ENCODE peak calls at places on chromosomes 5 and 9, in ten cellular contexts. C, K, A, R, F, S, P, V, H and W are unnamed samples.

GRCh38 chr9:111599092-111599947 is at the start of gene PTGR1:
- DNase-seq in F (peak; percentile 72), S (no peak), R (peak; percentile 85), K (peak; percentile 81), A (peak; percentile 93), P (peak; percentile 84), H (peak; percentile 82), V (peak; percentile 35), C (peak; percentile 89), W (peak; percentile 77)

GRCh38 chr9:120985759-120986353 is 59.3 kb upstream of the TRAF1 start:
- DNase-seq in V (peak; percentile 56), A (peak; percentile 70), C (peak; percentile 75), F (peak; percentile 75), K (peak; percentile 50), S (no peak), R (peak; percentile 56), H (peak; percentile 59), P (no peak), W (peak; percentile 39)

GRCh38 chr5:143629871-143630658 is 181.9 kb upstream of the HMHB1 start:
- DNase-seq in K (no peak), R (peak; percentile 74), A (peak; percentile 75), V (peak; percentile 80), C (no peak), F (peak; percentile 65), S (no peak), P (no peak), H (no peak), W (no peak)

GRCh38 chr5:95727764-95728191 is 3.4 kb upstream of the RHOBTB3 start:
- DNase-seq in V (peak; percentile 18), S (no peak), H (peak; percentile 31), A (peak; percentile 83), K (no peak), P (no peak), F (peak; percentile 55), R (peak; percentile 82), C (no peak), W (no peak)

GRCh38 chr5:67693956-67694564 is 497.5 kb upstream of the CD180 start:
- DNase-seq in P (no peak), K (no peak), A (peak; percentile 44), S (no peak), H (no peak), R (peak; percentile 31), V (no peak), F (no peak), C (no peak), W (no peak)

GRCh38 chr5:79077680-79078365 is 8.3 kb downstream of the BHMT2 start:
- DNase-seq in P (no peak), A (peak; percentile 40), V (no peak), C (no peak), R (peak; percentile 31), K (no peak), S (no peak), H (no peak), F (no peak), W (no peak)

GRCh38 chr5:132009706-132010405 is 1.6 kb downstream of the ACSL6 start:
- DNase-seq in F (no peak), K (no peak), A (no peak), R (no peak), S (no peak), P (peak; percentile 19), H (no peak), V (no peak), C (peak; percentile 45), W (no peak)

GRCh38 chr5:25441810-25442209 is 797.0 kb upstream of the CDH10 start:
- DNase-seq in S (no peak), V (no peak), K (no peak), F (no peak), R (no peak), C (peak; percentile 20), P (no peak), H (no peak), A (no peak), W (no peak)

GRCh38 chr5:13516195-13516594 is 428.3 kb downstream of the DNAH5 start:
- DNase-seq in K (no peak), A (no peak), V (no peak), P (no peak), S (no peak), R (no peak), C (no peak), F (peak; percentile 85), H (no peak), W (no peak)

GRCh38 chr5:111922344-111922743 is 165.3 kb upstream of the NREP start:
- DNase-seq in R (no peak), S (no peak), A (no peak), H (no peak), F (no peak), V (no peak), P (no peak), C (no peak), K (no peak), W (no peak)

GRCh38 chr5:57113486-57113885 is 60.4 kb upstream of the GPBP1 start:
- DNase-seq in S (no peak), K (no peak), A (no peak), H (no peak), F (no peak), V (no peak), P (no peak), R (no peak), C (no peak), W (no peak)

GRCh38 chr5:67639311-67639710 is 442.7 kb upstream of the CD180 start:
- DNase-seq in P (no peak), V (no peak), A (no peak), K (no peak), H (no peak), S (no peak), R (no peak), F (no peak), C (no peak), W (no peak)

GRCh38 chr9:78821126-78821822 is 524.3 kb downstream of the PSAT1 start:
- DNase-seq in S (no peak), R (no peak), H (peak; percentile 55), K (peak; percentile 24), V (peak; percentile 49), P (no peak), A (peak; percentile 19), C (peak; percentile 47), F (peak; percentile 65), W (peak; percentile 13)

GRCh38 chr9:134502261-134503211 is 139.1 kb upstream of the COL5A1 start:
- DNase-seq in H (peak; percentile 75), K (no peak), P (no peak), C (no peak), A (peak; percentile 99), V (peak; percentile 43), R (peak; percentile 98), S (no peak), F (peak; percentile 79), W (no peak)

GRCh38 chr9:80503692-80504400 is 932.1 kb downstream of the TLE4 start:
- DNase-seq in V (no peak), R (no peak), F (no peak), S (no peak), P (no peak), C (peak; percentile 35), H (no peak), K (no peak), A (peak; percentile 2), W (no peak)

GRCh38 chr5:72501475-72501874 is 5.7 kb downstream of the ZNF366 start:
- DNase-seq in C (peak; percentile 67), K (no peak), S (no peak), V (no peak), R (peak; percentile 41), F (no peak), H (no peak), A (peak; percentile 57), P (no peak), W (peak; percentile 9)
- H3K9ac ChIP-seq in C (no peak overlapping the region), K (no peak overlapping the region), S (no peak overlapping the region), V (no peak overlapping the region), R (no peak overlapping the region), F (no peak overlapping the region), H (no peak overlapping the region), A (no peak overlapping the region), P (no peak overlapping the region), W (no peak overlapping the region)

GRCh38 chr9:37432020-37432419 is 9.5 kb downstream of the GRHPR start:
- DNase-seq in H (no peak), S (no peak), C (no peak), K (no peak), R (no peak), P (no peak), F (no peak), A (no peak), V (no peak), W (no peak)
- H3K9me3 ChIP-seq in H (no peaks in the 10 kb centered on the region), S (no peaks in the 10 kb centered on the region), C (no peaks in the 10 kb centered on the region), K (no peaks in the 10 kb centered on the region), R (no peaks in the 10 kb centered on the region), P (no peaks in the 10 kb centered on the region), F (no peaks in the 10 kb centered on the region), A (no peaks in the 10 kb centered on the region), V (no peaks in the 10 kb centered on the region), W (no peaks in the 10 kb centered on the region)

GRCh38 chr5:93422652-93423332 is 158.2 kb downstream of the NR2F1-AS1 start:
- DNase-seq in H (peak; percentile 18), F (no peak), C (peak; percentile 30), V (no peak), A (no peak), K (no peak), P (peak; percentile 31), R (no peak), S (no peak), W (no peak)

GRCh38 chr5:93421987-93422391 is 159.0 kb downstream of the NR2F1-AS1 start:
- DNase-seq in F (no peak), K (no peak), A (peak; percentile 54), C (peak; percentile 51), V (no peak), R (peak; percentile 44), P (peak; percentile 55), H (peak; percentile 38), S (no peak), W (no peak)

GRCh38 chr5:93423333-93423714 is 157.7 kb downstream of the NR2F1-AS1 start:
- DNase-seq in K (no peak), P (no peak), S (no peak), R (no peak), A (no peak), F (no peak), C (no peak), H (no peak), V (no peak), W (no peak)

GRCh38 chr5:93425102-93425501 is 155.9 kb downstream of the NR2F1-AS1 start:
- DNase-seq in K (no peak), V (no peak), A (peak; percentile 40), S (no peak), H (no peak), C (no peak), F (no peak), P (no peak), R (peak; percentile 27), W (no peak)

DNA sequence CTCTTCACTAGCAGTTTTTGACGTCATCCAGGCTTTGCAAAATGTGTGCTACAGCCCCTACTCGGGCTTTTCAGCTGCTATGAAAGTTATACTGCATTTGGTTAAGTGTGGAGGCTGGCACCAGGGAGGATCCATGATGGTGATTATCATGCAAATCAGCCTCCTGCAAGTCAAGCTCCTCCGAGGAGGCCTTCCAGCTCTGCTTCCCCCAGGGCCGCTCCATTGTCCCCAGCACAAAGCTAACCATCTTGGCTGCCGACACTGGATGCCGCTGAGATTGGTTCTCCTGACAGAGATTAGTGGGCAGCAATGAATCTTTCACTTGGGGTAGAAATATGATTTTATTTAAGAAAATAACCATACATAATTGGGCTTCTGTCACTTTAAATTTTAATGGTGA is 159.5 kb downstream of the NR2F1-AS1 start:
- DNase-seq in K (no peak), H (no peak), F (no peak), S (no peak), R (no peak), C (peak; percentile 92), A (no peak), P (peak; percentile 80), V (no peak), W (peak; percentile 78)
- H3K9ac ChIP-seq in K (no peak overlapping the region), H (no peak overlapping the region), F (no peak overlapping the region), S (no peak overlapping the region), R (no peak overlapping the region), C (no peak overlapping the region), A (no peak overlapping the region), P (no peak overlapping the region), V (no peak overlapping the region), W (no peak overlapping the region)

GRCh38 chr5:27474395-27474794 is 436.0 kb upstream of the CDH9 start:
- DNase-seq in P (no peak), C (no peak), H (no peak), F (no peak), R (no peak), K (no peak), A (no peak), S (no peak), V (no peak), W (no peak)
- H3K9me3 ChIP-seq in P (peaks cover 30% of the 10 kb centered on the region), C (peaks cover 13% of the 10 kb centered on the region), H (peaks cover 4% of the 10 kb centered on the region), F (peaks cover 6% of the 10 kb centered on the region), R (peaks cover 13% of the 10 kb centered on the region), K (peaks cover 6% of the 10 kb centered on the region), A (no peaks in the 10 kb centered on the region), S (peaks cover 16% of the 10 kb centered on the region), V (no peaks in the 10 kb centered on the region), W (peaks cover 36% of the 10 kb centered on the region)